ENCODE peak calls at places on chromosomes 16 and 17, in seven cellular contexts. J is GM12892, Y is K562, G is H1, Z is SK-N-SH, P is HepG2, V is GM12878. F is an unnamed sample.

GRCh38 chr16:2825049-2825742 is 4.9 kb upstream of the ZG16B start:
- DNase-seq in J (no peak), Y (no peak), G (no peak), Z (no peak), P (no peak), V (no peak), F (no peak)

GRCh38 chr17:65047939-65048338 is 8.6 kb downstream of the GNA13 start:
- DNase-seq in J (no peak), Y (no peak), G (no peak), Z (no peak), P (no peak), V (no peak), F (no peak)

GRCh38 chr17:21214777-21215541 is 998 bp upstream of the TMEM11 start:
- DNase-seq in J (no peak), Y (no peak), G (no peak), Z (no peak), P (no peak), V (no peak), F (no peak)

GRCh38 chr17:14429084-14429483 is 128.2 kb downstream of the HS3ST3B1 start:
- DNase-seq in J (no peak), Y (no peak), G (no peak), Z (no peak), P (no peak), V (no peak), F (no peak)

GRCh38 chr16:68229431-68230175 is 6.3 kb downstream of the ESRP2 start:
- DNase-seq in J (no peak), Y (peak), G (no peak), Z (peak), P (peak), V (no peak), F (peak)

GRCh38 chr16:26396511-26397235 is 670.1 kb upstream of the C16orf82 start:
- DNase-seq in J (no peak), Y (no peak), G (no peak), Z (no peak), P (no peak), V (no peak), F (no peak)

GRCh38 chr17:49573510-49574282 is 2.0 kb upstream of the NXPH3 start:
- DNase-seq in J (no peak), Y (no peak), G (no peak), Z (peak), P (no peak), V (no peak), F (no peak)

GRCh38 chr17:13544292-13544691 is 57.4 kb downstream of the HS3ST3A1 start:
- DNase-seq in J (no peak), Y (no peak), G (peak), Z (no peak), P (no peak), V (no peak), F (no peak)

GRCh38 chr17:69471406-69471805 is 56.9 kb downstream of the MAP2K6 start:
- DNase-seq in J (no peak), Y (no peak), G (no peak), Z (no peak), P (no peak), V (no peak), F (no peak)

GRCh38 chr17:55410722-55411462 is 10.7 kb downstream of the MMD start:
- DNase-seq in J (no peak), Y (no peak), G (no peak), Z (peak), P (peak), V (no peak), F (no peak)

GRCh38 chr17:16222406-16222805 is 5.4 kb downstream of the PIGL start:
- DNase-seq in J (no peak), Y (no peak), G (no peak), Z (no peak), P (no peak), V (no peak), F (no peak)

GRCh38 chr17:62754696-62755095 is 53.4 kb downstream of the MARCHF10 start:
- DNase-seq in J (no peak), Y (no peak), G (no peak), Z (no peak), P (no peak), V (no peak), F (no peak)

GRCh38 chr16:58614212-58614611 is 15.4 kb downstream of the CNOT1 start:
- DNase-seq in J (no peak), Y (no peak), G (no peak), Z (no peak), P (no peak), V (no peak), F (no peak)

GRCh38 chr17:56832446-56832845 is 1.3 kb downstream of the C17orf67 start:
- DNase-seq in J (no peak), Y (no peak), G (no peak), Z (no peak), P (peak), V (no peak), F (no peak)

GRCh38 chr16:25875956-25876608 is 184.3 kb downstream of the HS3ST4 start:
- DNase-seq in J (no peak), Y (no peak), G (no peak), Z (no peak), P (no peak), V (no peak), F (no peak)

GRCh38 chr16:11583889-11584565 is 2.7 kb downstream of the LITAF start:
- DNase-seq in J (no peak), Y (no peak), G (no peak), Z (no peak), P (peak), V (no peak), F (no peak)

GRCh38 chr16:32116080-32116479 is 137.0 kb upstream of the TP53TG3D start:
- DNase-seq in J (no peak), Y (peak), G (no peak), Z (no peak), P (no peak), V (no peak), F (no peak)

GRCh38 chr17:57603541-57603940 is 141.6 kb downstream of the CCDC182 start:
- DNase-seq in J (no peak), Y (no peak), G (no peak), Z (no peak), P (no peak), V (no peak), F (no peak)

GRCh38 chr17:17666111-17666714 is 15.0 kb upstream of the RAI1 start:
- DNase-seq in J (no peak), Y (no peak), G (no peak), Z (no peak), P (peak), V (no peak), F (no peak)

GRCh38 chr16:81461243-81461642 is 16.6 kb downstream of the CMIP start:
- DNase-seq in J (no peak), Y (no peak), G (no peak), Z (no peak), P (no peak), V (no peak), F (no peak)

GRCh38 chr17:77840576-77841160 is 117.8 kb upstream of the TNRC6C start:
- DNase-seq in J (no peak), Y (no peak), G (no peak), Z (no peak), P (no peak), V (no peak), F (no peak)

GRCh38 chr17:76479515-76480048 is 12.2 kb downstream of the AANAT start:
- DNase-seq in J (no peak), Y (no peak), G (no peak), Z (no peak), P (no peak), V (no peak), F (no peak)

GRCh38 chr16:84973226-84973625 is 38.1 kb downstream of the ZDHHC7 start:
- DNase-seq in J (no peak), Y (no peak), G (no peak), Z (no peak), P (no peak), V (no peak), F (no peak)

GRCh38 chr17:6244796-6245195 is 174.6 kb downstream of the WSCD1 start:
- DNase-seq in J (no peak), Y (no peak), G (no peak), Z (no peak), P (no peak), V (no peak), F (no peak)

GRCh38 chr16:19338335-19338734 is 52.8 kb downstream of the CLEC19A start:
- DNase-seq in J (no peak), Y (peak), G (no peak), Z (no peak), P (no peak), V (no peak), F (no peak)

GRCh38 chr17:82528484-82529265 is 9.1 kb downstream of the FOXK2 start:
- DNase-seq in J (no peak), Y (no peak), G (no peak), Z (peak), P (no peak), V (no peak), F (no peak)

GRCh38 chr17:66786101-66786500 is 48.8 kb upstream of the CACNG5 start:
- DNase-seq in J (no peak), Y (no peak), G (no peak), Z (no peak), P (no peak), V (no peak), F (no peak)

GRCh38 chr17:79218825-79219200 is 144.2 kb downstream of the ENGASE start:
- DNase-seq in J (no peak), Y (no peak), G (no peak), Z (peak), P (no peak), V (no peak), F (no peak)

GRCh38 chr16:79797486-79797885 is 196.9 kb upstream of the MAF start:
- DNase-seq in J (no peak), Y (no peak), G (no peak), Z (no peak), P (no peak), V (no peak), F (no peak)

GRCh38 chr16:72664480-72665408 is 383.2 kb downstream of the ZFHX3 start:
- DNase-seq in J (peak), Y (peak), G (peak), Z (peak), P (peak), V (peak), F (peak)

GRCh38 chr17:2029911-2030778 is at the start of gene DPH1:
- DNase-seq in J (peak), Y (peak), G (peak), Z (peak), P (peak), V (peak), F (peak)

GRCh38 chr17:31318298-31319190 is 2.9 kb downstream of the EVI2A start:
- DNase-seq in J (no peak), Y (no peak), G (no peak), Z (no peak), P (no peak), V (peak), F (no peak)

GRCh38 chr17:76419576-76420245 is 33.2 kb downstream of the UBE2O start:
- DNase-seq in J (no peak), Y (no peak), G (no peak), Z (no peak), P (no peak), V (no peak), F (no peak)

GRCh38 chr17:76091526-76092285 is 11.9 kb downstream of the EXOC7 start:
- DNase-seq in J (peak), Y (no peak), G (no peak), Z (no peak), P (no peak), V (no peak), F (no peak)

GRCh38 chr16:24075302-24075701 is 180.8 kb upstream of the CACNG3 start:
- DNase-seq in J (no peak), Y (no peak), G (no peak), Z (no peak), P (no peak), V (no peak), F (no peak)

GRCh38 chr16:85211247-85211910 is 99.1 kb upstream of the CIBAR2 start:
- DNase-seq in J (no peak), Y (no peak), G (no peak), Z (no peak), P (no peak), V (no peak), F (no peak)

DNA sequence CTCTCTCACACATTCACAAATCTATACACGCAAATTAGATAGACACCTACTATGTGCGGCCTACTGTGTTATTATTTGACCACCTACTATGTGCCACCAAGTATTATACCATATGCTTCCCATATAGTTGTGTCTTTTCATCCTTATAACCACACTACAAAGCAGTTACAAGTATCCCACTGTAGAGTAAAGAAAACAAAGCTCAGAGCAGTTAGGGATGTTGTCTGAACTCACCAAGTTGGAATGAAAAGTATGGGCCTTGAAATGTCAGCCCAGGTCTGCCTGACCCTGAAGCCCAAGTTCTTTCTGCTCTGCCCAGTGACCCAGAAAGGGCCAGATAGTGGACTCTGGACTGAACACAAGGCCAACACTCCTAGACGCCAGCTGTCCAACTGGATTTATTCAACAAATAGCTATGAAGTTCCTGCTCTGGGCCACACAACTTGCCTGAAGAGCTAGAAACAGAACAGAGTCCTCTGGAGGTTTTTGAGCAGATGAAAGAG is 8.5 kb downstream of the KRT37 start:
- DNase-seq in J (no peak), Y (no peak), G (no peak), Z (no peak), P (peak), V (no peak), F (no peak)
- TF ChIP-seq TAF1 in J (no peak), Y (no peak), G (no peak), Z (no peak), P (no peak), V (no peak), F (no peak)

GRCh38 chr16:50622029-50622428 is 59.1 kb downstream of the SNX20 start:
- DNase-seq in J (no peak), Y (no peak), G (no peak), Z (no peak), P (no peak), V (no peak), F (no peak)
- TF ChIP-seq TAF1 in J (no peak), Y (no peak), G (no peak), Z (no peak), P (no peak), V (no peak), F (no peak)

GRCh38 chr16:83253526-83253925 is 554.3 kb upstream of the HSBP1 start:
- DNase-seq in J (no peak), Y (no peak), G (no peak), Z (no peak), P (no peak), V (no peak), F (no peak)
- TF ChIP-seq TAF1 in J (no peak), Y (no peak), G (no peak), Z (no peak), P (no peak), V (no peak), F (no peak)

GRCh38 chr16:12678983-12679382 is 124.7 kb downstream of the CPPED1 start:
- DNase-seq in J (no peak), Y (no peak), G (no peak), Z (no peak), P (peak), V (no peak), F (no peak)

GRCh38 chr16:12679660-12680272 is 123.9 kb downstream of the CPPED1 start:
- DNase-seq in J (no peak), Y (no peak), G (no peak), Z (no peak), P (no peak), V (no peak), F (no peak)

GRCh38 chr16:12674524-12674923 is 129.2 kb downstream of the CPPED1 start:
- DNase-seq in J (no peak), Y (no peak), G (no peak), Z (no peak), P (no peak), V (no peak), F (no peak)

GRCh38 chr16:12675852-12676251 is 127.8 kb downstream of the CPPED1 start:
- DNase-seq in J (no peak), Y (peak), G (no peak), Z (no peak), P (no peak), V (no peak), F (no peak)

GRCh38 chr16:12677472-12677871 is 126.2 kb downstream of the CPPED1 start:
- DNase-seq in J (no peak), Y (no peak), G (no peak), Z (no peak), P (no peak), V (no peak), F (no peak)
- TF ChIP-seq TAF1 in J (no peak), Y (no peak), G (no peak), Z (no peak), P (no peak), V (no peak), F (no peak)